ENCODE peak calls at places on chromosomes 6 and 20, in ten cellular contexts. G is aorta; E is activated CD8-positive, alpha-beta memory T cell treated with anti-CD3 and anti-CD28 coated beads for 1 hour; Y is ACHN; V is germinal center; M is pulmonary artery endothelial cell; C is amygdala; D is Panc1; X is substantia nigra; J is effector memory CD4-positive, alpha-beta T cell. N is an unnamed sample.

GRCh38 chr20:2752631-2753455 is 47.6 kb downstream of the CPXM1 start:
- DNase-seq in G (no peak), E (no peak), Y (peak; percentile 64), V (peak; percentile 56), M (no peak), C (no peak), D (no peak), X (no peak), J (peak; percentile 37), N (no peak)

GRCh38 chr6:105429676-105430075 is 26.8 kb upstream of the PREP start:
- DNase-seq in G (no peak), E (no peak), Y (no peak), V (no peak), M (no peak), C (no peak), D (no peak), X (no peak), J (no peak), N (no peak)

GRCh38 chr6:149054559-149055194 is 262.8 kb upstream of the TAB2 start:
- DNase-seq in G (no peak), E (no peak), Y (no peak), V (no peak), M (no peak), C (no peak), D (no peak), X (no peak), J (no peak), N (no peak)

GRCh38 chr6:138434915-138435314 is 30.9 kb downstream of the HEBP2 start:
- DNase-seq in G (no peak), E (no peak), Y (no peak), V (no peak), M (no peak), C (no peak), D (no peak), X (no peak), J (no peak), N (no peak)

GRCh38 chr6:38370653-38371311 is 268.9 kb downstream of the BTBD9 start:
- DNase-seq in G (no peak), E (no peak), Y (no peak), V (no peak), M (no peak), C (no peak), D (no peak), X (no peak), J (no peak), N (no peak)

GRCh38 chr6:167268683-167269280 is 22.3 kb upstream of the UNC93A start:
- DNase-seq in G (no peak), E (no peak), Y (no peak), V (no peak), M (no peak), C (no peak), D (no peak), X (no peak), J (no peak), N (no peak)

GRCh38 chr20:54217762-54218161 is 9.9 kb downstream of the PFDN4 start:
- DNase-seq in G (no peak), E (no peak), Y (no peak), V (no peak), M (no peak), C (no peak), D (no peak), X (no peak), J (no peak), N (no peak)

GRCh38 chr6:105986998-105987397 is 99.1 kb upstream of the PRDM1 start:
- DNase-seq in G (no peak), E (no peak), Y (no peak), V (no peak), M (no peak), C (no peak), D (no peak), X (no peak), J (no peak), N (no peak)

GRCh38 chr6:56387621-56388413 is 140.4 kb upstream of the COL21A1 start:
- DNase-seq in G (no peak), E (no peak), Y (no peak), V (no peak), M (no peak), C (no peak), D (no peak), X (no peak), J (no peak), N (no peak)

GRCh38 chr6:131754088-131754487 is 43.3 kb upstream of the CTAGE9 start:
- DNase-seq in G (no peak), E (no peak), Y (no peak), V (no peak), M (no peak), C (no peak), D (no peak), X (no peak), J (no peak), N (no peak)

GRCh38 chr20:34377072-34377847 is 14.2 kb downstream of the ITCH start:
- DNase-seq in G (no peak), E (no peak), Y (no peak), V (no peak), M (no peak), C (no peak), D (no peak), X (no peak), J (no peak), N (no peak)

GRCh38 chr6:50711686-50712085 is 1.6 kb upstream of the TFAP2D start:
- DNase-seq in G (no peak), E (no peak), Y (no peak), V (no peak), M (no peak), C (no peak), D (no peak), X (no peak), J (no peak), N (no peak)

GRCh38 chr20:50611128-50611810 is 80.1 kb downstream of the RIPOR3 start:
- DNase-seq in G (no peak), E (no peak), Y (no peak), V (no peak), M (no peak), C (no peak), D (no peak), X (no peak), J (no peak), N (no peak)

GRCh38 chr6:33116881-33117711 is 41.3 kb downstream of the HLA-DPB1 start:
- DNase-seq in G (peak; percentile 70), E (no peak), Y (no peak), V (no peak), M (no peak), C (no peak), D (no peak), X (no peak), J (no peak), N (no peak)

GRCh38 chr6:26309731-26310142 is 55.3 kb upstream of the BTN3A2 start:
- DNase-seq in G (no peak), E (no peak), Y (peak; percentile 97), V (no peak), M (no peak), C (no peak), D (no peak), X (no peak), J (no peak), N (no peak)

GRCh38 chr6:149999636-150000035 is 25.7 kb downstream of the RAET1L start:
- DNase-seq in G (no peak), E (no peak), Y (no peak), V (no peak), M (no peak), C (no peak), D (no peak), X (no peak), J (no peak), N (no peak)

GRCh38 chr6:29887330-29887818 is 55.0 kb upstream of the HLA-A start:
- DNase-seq in G (peak; percentile 83), E (peak; percentile 16), Y (peak; percentile 29), V (peak; percentile 10), M (no peak), C (no peak), D (no peak), X (no peak), J (peak; percentile 65), N (no peak)

GRCh38 chr6:128655978-128656498 is 135.6 kb upstream of the PTPRK start:
- DNase-seq in G (no peak), E (no peak), Y (peak; percentile 52), V (no peak), M (peak; percentile 94), C (no peak), D (peak; percentile 51), X (no peak), J (no peak), N (no peak)

GRCh38 chr6:3009930-3010329 is 10.2 kb downstream of the NQO2 start:
- DNase-seq in G (no peak), E (no peak), Y (no peak), V (no peak), M (no peak), C (no peak), D (no peak), X (no peak), J (no peak), N (no peak)

GRCh38 chr6:40417031-40417430 is 170.1 kb downstream of the LRFN2 start:
- DNase-seq in G (no peak), E (no peak), Y (no peak), V (no peak), M (no peak), C (no peak), D (no peak), X (no peak), J (no peak), N (no peak)

GRCh38 chr6:32949113-32949512 is 3.8 kb downstream of the HLA-DMA start:
- DNase-seq in G (no peak), E (no peak), Y (no peak), V (no peak), M (no peak), C (no peak), D (no peak), X (no peak), J (no peak), N (no peak)

GRCh38 chr20:31711416-31712111 is 11.1 kb downstream of the BCL2L1 start:
- DNase-seq in G (no peak), E (no peak), Y (no peak), V (no peak), M (no peak), C (no peak), D (no peak), X (no peak), J (no peak), N (no peak)

GRCh38 chr6:7742214-7742613 is 16.3 kb downstream of the BMP6 start:
- DNase-seq in G (no peak), E (no peak), Y (no peak), V (no peak), M (no peak), C (no peak), D (no peak), X (no peak), J (no peak), N (no peak)

GRCh38 chr6:73732845-73733675 is 37.1 kb downstream of the CD109 start:
- DNase-seq in G (peak; percentile 77), E (peak; percentile 9), Y (peak; percentile 63), V (peak; percentile 59), M (peak; percentile 36), C (peak; percentile 51), D (no peak), X (peak; percentile 55), J (peak; percentile 41), N (peak; percentile 55)

GRCh38 chr20:44217342-44218092 is 6.9 kb upstream of the OSER1 start:
- DNase-seq in G (no peak), E (peak; percentile 23), Y (peak; percentile 77), V (peak; percentile 35), M (peak; percentile 17), C (peak; percentile 61), D (no peak), X (peak; percentile 62), J (peak; percentile 70), N (peak; percentile 87)

GRCh38 chr6:162698004-162698403 is 29.6 kb downstream of the PRKN start:
- DNase-seq in G (no peak), E (no peak), Y (no peak), V (no peak), M (no peak), C (no peak), D (no peak), X (no peak), J (no peak), N (no peak)

GRCh38 chr6:75098709-75099108 is 107.1 kb downstream of the COL12A1 start:
- DNase-seq in G (no peak), E (no peak), Y (peak; percentile 91), V (no peak), M (peak; percentile 61), C (no peak), D (peak; percentile 18), X (no peak), J (no peak), N (peak; percentile 32)